ENCODE peak calls at places on chromosome 7, in seven cellular contexts. A is RWPE1, Z is cardiac fibroblast, Q is H9, S is osteocyte, E is OCI-LY7, G is fibroblast of lung. F is an unnamed sample.

GRCh38 chr7:149317986-149318672 is 56.1 kb downstream of the ZNF783 start:
- DNase-seq in A (no peak), Z (no peak), Q (peak), S (no peak), E (peak), G (no peak), F (no peak)

GRCh38 chr7:53110425-53110824 is 75.0 kb downstream of the POM121L12 start:
- DNase-seq in A (no peak), Z (peak), Q (no peak), S (no peak), E (no peak), G (no peak), F (no peak)

GRCh38 chr7:35993113-35993512 is 159.9 kb upstream of the EEPD1 start:
- DNase-seq in A (no peak), Z (peak), Q (no peak), S (no peak), E (no peak), G (no peak), F (no peak)

GRCh38 chr7:64183126-64183742 is 23.8 kb upstream of the ZNF735 start:
- DNase-seq in A (no peak), Z (no peak), Q (no peak), S (no peak), E (peak), G (no peak), F (no peak)

GRCh38 chr7:150876817-150877526 is 24.7 kb downstream of the AOC1 start:
- DNase-seq in A (peak), Z (peak), Q (peak), S (peak), E (peak), G (peak), F (peak)

GRCh38 chr7:48089415-48089975 is 430 bp downstream of the UPP1 start:
- DNase-seq in A (no peak), Z (peak), Q (peak), S (peak), E (no peak), G (no peak), F (no peak)

GRCh38 chr7:79312022-79312421 is 141.4 kb downstream of the MAGI2 start:
- DNase-seq in A (no peak), Z (no peak), Q (no peak), S (no peak), E (no peak), G (no peak), F (no peak)

GRCh38 chr7:40147371-40148246 is 12.8 kb downstream of the SUGCT start:
- DNase-seq in A (no peak), Z (no peak), Q (peak), S (no peak), E (no peak), G (no peak), F (no peak)

GRCh38 chr7:13336227-13336626 is 648.8 kb downstream of the ARL4A start:
- DNase-seq in A (peak), Z (peak), Q (no peak), S (no peak), E (no peak), G (peak), F (peak)

GRCh38 chr7:50676754-50677153 is 105.9 kb downstream of the GRB10 start:
- DNase-seq in A (no peak), Z (no peak), Q (no peak), S (no peak), E (no peak), G (no peak), F (no peak)

GRCh38 chr7:156120552-156120951 is 308.3 kb upstream of the SHH start:
- DNase-seq in A (no peak), Z (no peak), Q (no peak), S (no peak), E (no peak), G (no peak), F (no peak)

DNA sequence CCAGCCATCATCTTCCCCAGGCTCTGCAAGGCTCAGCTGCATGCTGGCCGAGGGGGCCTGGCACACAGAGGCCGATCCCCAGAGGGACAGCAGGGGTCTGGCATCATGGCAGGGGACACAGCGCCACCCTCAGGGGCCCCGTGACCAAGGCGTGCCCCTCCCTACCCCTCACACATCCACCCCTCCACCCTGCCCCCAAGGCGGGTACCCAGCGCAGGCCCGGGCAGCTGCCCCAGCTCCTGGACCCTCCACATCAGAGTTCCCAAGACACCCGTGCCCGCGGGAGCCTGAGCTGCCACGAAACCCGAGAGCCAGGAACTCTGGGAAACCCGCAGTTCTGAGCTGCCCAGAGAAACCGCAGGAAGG is 46.5 kb upstream of the TNRC18 start:
- DNase-seq in A (no peak), Z (no peak), Q (no peak), S (no peak), E (no peak), G (no peak), F (no peak)
- TF ChIP-seq CTCF in A (no peak), Z (no peak), Q (peak), S (no peak), E (no peak), G (no peak), F (no peak)

DNA sequence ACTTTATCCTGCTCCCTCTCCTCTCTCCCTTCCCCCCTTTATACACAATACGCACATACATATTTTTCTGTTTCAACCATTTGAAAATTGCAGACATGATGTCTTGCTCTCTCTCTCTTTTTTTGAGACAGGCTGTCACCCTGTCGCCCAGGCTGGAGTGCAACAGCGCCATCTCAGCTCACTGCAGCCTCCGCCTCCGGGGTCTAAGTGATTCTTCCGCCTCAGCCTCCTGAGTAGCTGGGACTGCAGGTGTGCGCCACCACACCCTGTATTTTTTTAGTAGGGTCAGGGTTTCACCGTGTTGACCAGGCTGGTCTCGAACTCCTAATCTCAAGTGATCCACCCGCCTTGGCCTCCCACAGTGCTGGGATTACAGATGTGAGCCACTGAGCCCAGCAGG is 38.5 kb downstream of the KLHDC10 start:
- DNase-seq in A (no peak), Z (no peak), Q (no peak), S (no peak), E (no peak), G (no peak), F (no peak)
- TF ChIP-seq CTCF in A (no peak), Z (no peak), Q (no peak), S (no peak), E (no peak), G (no peak), F (no peak)

GRCh38 chr7:143375298-143376034 is 5.7 kb upstream of the ZYX start:
- DNase-seq in A (no peak), Z (peak), Q (no peak), S (no peak), E (peak), G (no peak), F (no peak)

GRCh38 chr7:143374556-143374955 is 6.6 kb upstream of the ZYX start:
- DNase-seq in A (no peak), Z (no peak), Q (no peak), S (no peak), E (no peak), G (no peak), F (no peak)

GRCh38 chr7:143376396-143376795 is 4.7 kb upstream of the ZYX start:
- DNase-seq in A (no peak), Z (no peak), Q (peak), S (no peak), E (no peak), G (no peak), F (no peak)

GRCh38 chr7:143372070-143372469 is 9.1 kb upstream of the ZYX start:
- DNase-seq in A (no peak), Z (peak), Q (no peak), S (no peak), E (peak), G (peak), F (no peak)

GRCh38 chr7:143373255-143373794 is 7.8 kb upstream of the ZYX start:
- DNase-seq in A (no peak), Z (no peak), Q (peak), S (no peak), E (no peak), G (no peak), F (no peak)
- TF ChIP-seq CTCF in A (no peak), Z (no peak), Q (peak), S (no peak), E (no peak), G (peak), F (peak)

DNA sequence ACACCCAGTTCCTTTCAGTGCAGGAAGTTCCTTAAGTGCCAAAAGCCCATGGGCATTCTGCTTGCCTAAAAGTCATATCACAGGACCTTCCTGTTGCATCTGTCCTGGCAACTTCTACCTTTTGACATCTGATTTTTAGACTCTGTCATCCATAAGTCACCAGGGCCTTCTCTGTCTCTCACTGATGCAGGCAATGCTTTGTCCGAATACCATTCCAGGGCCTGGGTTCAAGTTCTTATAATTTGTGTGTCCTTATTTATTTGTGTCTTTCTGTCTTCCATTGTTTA is 27.1 kb upstream of the HIBADH start:
- DNase-seq in A (no peak), Z (no peak), Q (no peak), S (no peak), E (no peak), G (no peak), F (no peak)
- TF ChIP-seq CTCF in A (no peak), Z (no peak), Q (no peak), S (no peak), E (peak), G (no peak), F (no peak)

DNA sequence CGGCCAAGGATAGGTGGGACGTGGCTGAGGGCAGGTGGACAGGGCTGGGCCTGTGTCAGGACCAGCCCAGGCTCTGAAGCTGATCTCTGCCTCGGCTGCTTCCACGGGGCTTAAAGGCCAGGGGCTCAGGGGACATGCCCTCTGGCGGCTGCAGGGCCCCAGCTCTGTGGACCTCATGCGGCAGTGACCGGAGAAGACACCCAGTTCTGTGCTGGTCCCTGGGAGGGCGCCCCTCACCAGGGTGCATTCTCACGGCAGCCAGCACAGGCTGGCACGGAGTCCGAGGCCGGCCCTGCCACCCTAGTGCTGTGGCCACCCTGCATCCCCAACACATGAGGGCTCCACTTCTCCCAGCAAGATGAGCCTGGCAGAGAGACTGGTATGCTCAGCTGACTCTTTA is 30.3 kb downstream of the YKT6 start:
- DNase-seq in A (no peak), Z (no peak), Q (no peak), S (no peak), E (no peak), G (no peak), F (no peak)
- TF ChIP-seq CTCF in A (no peak), Z (no peak), Q (no peak), S (no peak), E (no peak), G (no peak), F (no peak)

DNA sequence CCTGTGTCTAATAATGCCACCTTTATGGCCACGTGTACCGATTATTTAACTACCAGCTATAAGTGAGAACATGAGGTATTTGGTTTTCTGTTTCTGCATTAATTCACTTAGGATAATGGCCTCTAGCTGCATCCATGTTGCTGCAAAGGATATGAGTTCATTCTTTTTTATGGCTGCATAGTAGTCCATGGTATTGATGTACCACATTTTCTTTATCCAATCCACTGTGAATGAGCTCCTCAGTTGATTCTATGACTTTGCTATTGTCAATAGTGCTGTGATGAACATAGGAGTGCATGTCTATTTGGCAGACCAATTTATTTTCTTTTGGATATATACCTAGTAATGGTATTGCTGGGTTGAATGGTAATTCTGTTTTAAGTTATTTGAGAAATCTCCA is 96.4 kb downstream of the SLC25A40 start:
- DNase-seq in A (no peak), Z (no peak), Q (no peak), S (no peak), E (no peak), G (no peak), F (no peak)
- TF ChIP-seq CTCF in A (no peak), Z (no peak), Q (no peak), S (no peak), E (no peak), G (no peak), F (no peak)

GRCh38 chr7:76261329-76261728 is 41.1 kb upstream of the HSPB1 start:
- DNase-seq in A (no peak), Z (no peak), Q (no peak), S (no peak), E (no peak), G (no peak), F (no peak)

GRCh38 chr7:76259124-76260086 is 43.1 kb upstream of the HSPB1 start:
- DNase-seq in A (no peak), Z (no peak), Q (no peak), S (no peak), E (no peak), G (no peak), F (no peak)

GRCh38 chr7:76260171-76260703 is 42.2 kb upstream of the HSPB1 start:
- DNase-seq in A (peak), Z (peak), Q (peak), S (no peak), E (peak), G (no peak), F (no peak)

GRCh38 chr7:76254781-76255180 is 47.7 kb upstream of the HSPB1 start:
- DNase-seq in A (no peak), Z (no peak), Q (no peak), S (no peak), E (no peak), G (no peak), F (no peak)

DNA sequence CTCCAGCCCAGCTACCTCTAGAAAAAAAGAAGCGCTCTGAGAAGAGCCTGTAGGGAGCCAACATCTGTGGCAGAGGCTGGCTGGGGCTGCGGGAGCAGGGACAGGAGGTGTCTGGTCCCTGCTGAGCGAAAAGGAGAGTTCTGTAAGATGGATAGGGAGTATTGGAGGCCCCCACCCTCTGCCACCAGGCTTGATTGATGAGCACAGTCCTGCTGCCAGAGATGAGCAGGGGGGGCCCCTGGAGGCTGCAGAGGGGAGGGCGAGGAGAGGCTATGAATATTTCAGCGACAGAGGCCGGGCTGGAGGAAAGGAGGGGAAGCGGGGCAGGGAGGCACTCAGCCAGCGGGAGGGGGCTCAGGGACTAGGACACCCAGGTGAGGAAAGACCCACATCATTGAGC is 44.5 kb upstream of the HSPB1 start:
- DNase-seq in A (no peak), Z (no peak), Q (no peak), S (no peak), E (no peak), G (no peak), F (no peak)
- TF ChIP-seq CTCF in A (no peak), Z (no peak), Q (peak), S (no peak), E (no peak), G (no peak), F (no peak)